ENCODE peak calls at places on chromosomes 6 and 20, in five cellular contexts. G is CD8-positive, alpha-beta T cell; V is central memory CD8-positive, alpha-beta T cell; U is tibial nerve; B is NCI-H1092 treated with DMSO at 0.1 percent for 48 hours. P is an unnamed sample.

GRCh38 chr6:170279977-170280688 is 10.7 kb downstream of the DLL1 start:
- DNase-seq in V (no peak), B (peak), U (no peak), G (no peak), P (no peak)

GRCh38 chr6:83884523-83884922 is 25.0 kb downstream of the CYB5R4 start:
- DNase-seq in U (no peak), V (no peak), B (peak), G (no peak), P (no peak)

GRCh38 chr20:32828029-32828666 is 8.4 kb downstream of the MAPRE1 start:
- DNase-seq in B (peak), G (no peak), U (no peak), V (no peak), P (no peak)

GRCh38 chr6:142537612-142538478 is 236.0 kb downstream of the ADGRG6 start:
- DNase-seq in B (peak), V (no peak), U (no peak), G (no peak), P (no peak)

GRCh38 chr6:36029464-36029863 is 1.9 kb downstream of the MAPK14 start:
- DNase-seq in B (no peak), U (no peak), G (no peak), V (no peak), P (no peak)

GRCh38 chr20:3753098-3753497 is 14.5 kb downstream of the ADISSP start:
- DNase-seq in B (peak), U (peak), V (peak), G (peak), P (peak)

GRCh38 chr6:11685411-11686093 is 93.1 kb downstream of the ADTRP start:
- DNase-seq in U (no peak), G (no peak), V (no peak), B (no peak), P (no peak)

GRCh38 chr20:19431906-19432305 is 219.5 kb downstream of the SLC24A3 start:
- DNase-seq in U (no peak), V (no peak), B (no peak), G (no peak), P (no peak)

GRCh38 chr20:25361287-25361683 is 29.4 kb downstream of the ABHD12 start:
- DNase-seq in U (no peak), G (no peak), B (no peak), V (no peak), P (no peak)

P was measured in dorsolateral prefrontal cortex.